ENCODE peak calls at places on chromosomes 2 and 18, in four cellular contexts. D, Y, S and O are unnamed samples.

GRCh38 chr18:12944724-12945123 is 3.1 kb upstream of the SEH1L start:
- DNase-seq in D (peak; percentile 11), Y (peak; percentile 34), S (no peak), O (no peak)

GRCh38 chr2:70767699-70768584 is at the start of gene ADD2:
- DNase-seq in D (peak; percentile 78), Y (peak; percentile 63), S (peak; percentile 75), O (peak; percentile 54)

GRCh38 chr18:11857177-11857887 is 6.1 kb downstream of the CHMP1B start:
- DNase-seq in D (peak; percentile 7), Y (no peak), S (no peak), O (peak; percentile 31)

GRCh38 chr2:76625101-76625500 is 897.1 kb downstream of the LRRTM4 start:
- DNase-seq in D (no peak), Y (no peak), S (no peak), O (no peak)

GRCh38 chr2:9813312-9814128 is 29.8 kb upstream of the TAF1B start:
- DNase-seq in D (peak; percentile 75), Y (peak; percentile 63), S (peak; percentile 89), O (peak; percentile 67)

GRCh38 chr2:238682536-238682935 is 165.3 kb upstream of the TWIST2 start:
- DNase-seq in D (no peak), Y (no peak), S (no peak), O (no peak)

GRCh38 chr2:21118302-21118920 is 5.4 kb upstream of the TDRD15 start:
- DNase-seq in D (no peak), Y (peak; percentile 55), S (peak; percentile 38), O (peak; percentile 7)

GRCh38 chr2:69222984-69223658 is 163.9 kb downstream of the GFPT1 start:
- DNase-seq in D (no peak), Y (no peak), S (no peak), O (peak; percentile 77)

GRCh38 chr2:127174176-127174575 is 45.9 kb downstream of the CYP27C1 start:
- DNase-seq in D (no peak), Y (peak; percentile 7), S (peak; percentile 45), O (no peak)

GRCh38 chr18:55407191-55407590 is 180.8 kb downstream of the TCF4 start:
- DNase-seq in D (no peak), Y (peak; percentile 31), S (no peak), O (peak; percentile 95)

GRCh38 chr18:21184396-21184996 is 57.5 kb upstream of the GREB1L start:
- DNase-seq in D (no peak), Y (no peak), S (no peak), O (no peak)

GRCh38 chr2:53422979-53423378 is 344.6 kb upstream of the CHAC2 start:
- DNase-seq in D (no peak), Y (peak; percentile 55), S (peak; percentile 42), O (peak; percentile 53)

GRCh38 chr2:218066946-218067515 is 2.0 kb upstream of the RUFY4 start:
- DNase-seq in D (no peak), Y (no peak), S (no peak), O (no peak)

GRCh38 chr18:21300616-21301200 is 58.7 kb downstream of the GREB1L start:
- DNase-seq in D (no peak), Y (no peak), S (no peak), O (no peak)

GRCh38 chr18:7856733-7857132 is 289.6 kb downstream of the PTPRM start:
- DNase-seq in D (no peak), Y (no peak), S (no peak), O (no peak)

GRCh38 chr18:58769321-58769720 is 95.4 kb upstream of the ZNF532 start:
- DNase-seq in D (no peak), Y (no peak), S (no peak), O (no peak)

GRCh38 chr2:207813221-207813916 is 43.7 kb upstream of the FZD5 start:
- DNase-seq in D (peak; percentile 50), Y (peak; percentile 4), S (peak; percentile 11), O (no peak)

GRCh38 chr2:146239392-146240135 is 1605.3 kb upstream of the ACVR2A start:
- DNase-seq in D (no peak), Y (no peak), S (no peak), O (no peak)

GRCh38 chr2:3302421-3302750 is 75.2 kb downstream of the EIPR1 start:
- DNase-seq in D (no peak), Y (no peak), S (no peak), O (no peak)

GRCh38 chr2:118249531-118249930 is 161.3 kb downstream of the INSIG2 start:
- DNase-seq in D (no peak), Y (no peak), S (no peak), O (no peak)

GRCh38 chr2:95380731-95381130 is 21.8 kb upstream of the FAHD2A start:
- DNase-seq in D (no peak), Y (no peak), S (no peak), O (no peak)

GRCh38 chr2:109417701-109418335 is 195.9 kb downstream of the SEPTIN10 start:
- DNase-seq in D (no peak), Y (no peak), S (no peak), O (no peak)

GRCh38 chr2:181780159-181781081 is 100.1 kb upstream of the NEUROD1 start:
- DNase-seq in D (no peak), Y (peak; percentile 40), S (no peak), O (peak; percentile 55)

GRCh38 chr2:197309369-197310231 is 980 bp downstream of the ANKRD44 start:
- DNase-seq in D (peak; percentile 50), Y (peak; percentile 12), S (peak; percentile 26), O (peak; percentile 54)

GRCh38 chr2:128798502-128799283 is 480.0 kb upstream of the HS6ST1 start:
- DNase-seq in D (no peak), Y (no peak), S (no peak), O (no peak)

GRCh38 chr18:35513181-35513932 is 15.6 kb upstream of the INO80C start:
- DNase-seq in D (no peak), Y (no peak), S (no peak), O (no peak)

GRCh38 chr2:63843791-63844190 is 2.1 kb downstream of the UGP2 start:
- DNase-seq in D (no peak), Y (no peak), S (no peak), O (no peak)

GRCh38 chr2:236785611-236786057 is 216.0 kb downstream of the ACKR3 start:
- DNase-seq in D (no peak), Y (no peak), S (no peak), O (no peak)

GRCh38 chr2:10978112-10978670 is 66.5 kb downstream of the KCNF1 start:
- DNase-seq in D (no peak), Y (no peak), S (no peak), O (no peak)

GRCh38 chr2:68225119-68225632 is 27.2 kb downstream of the PPP3R1 start:
- DNase-seq in D (peak; percentile 1), Y (peak; percentile 6), S (peak; percentile 33), O (peak; percentile 26)

GRCh38 chr2:73004889-73005596 is 66.5 kb downstream of the SFXN5 start:
- DNase-seq in D (no peak), Y (no peak), S (no peak), O (no peak)

GRCh38 chr2:239599299-239599698 is 198.5 kb upstream of the HDAC4 start:
- DNase-seq in D (no peak), Y (no peak), S (no peak), O (no peak)

GRCh38 chr2:28691774-28692281 is 59.8 kb upstream of the PPP1CB start:
- DNase-seq in D (no peak), Y (no peak), S (peak; percentile 45), O (no peak)

GRCh38 chr2:96502891-96503636 is 2.1 kb downstream of the NEURL3 start:
- DNase-seq in D (no peak), Y (no peak), S (no peak), O (no peak)

GRCh38 chr18:50161806-50162205 is 33.1 kb downstream of the MYO5B start:
- DNase-seq in D (no peak), Y (no peak), S (no peak), O (no peak)

GRCh38 chr2:219461061-219461514 is 26.4 kb downstream of the SPEG start:
- DNase-seq in D (peak; percentile 42), Y (no peak), S (no peak), O (no peak)

GRCh38 chr18:58893388-58894099 is 28.9 kb downstream of the ZNF532 start:
- DNase-seq in D (no peak), Y (no peak), S (no peak), O (no peak)